ENCODE peak calls at places on chromosomes 1 and 21, in seven cellular contexts. One of them, this sample, is unnamed.

GRCh38 chr1:172120381-172120780 is 279.1 kb downstream of the DNM3 start:
- DNase-seq in GM12892: no peak
- DNase-seq in GM12891: no peak
- DNase-seq in HepG2: no peak
- DNase-seq in GM12878: peak; percentile 23
- DNase-seq in K562: no peak
- DNase-seq in H1: no peak
- DNase-seq in this sample: no peak

GRCh38 chr1:185795181-185795580 is 61.0 kb downstream of the HMCN1 start:
- DNase-seq in GM12892: no peak
- DNase-seq in GM12891: no peak
- DNase-seq in HepG2: no peak
- DNase-seq in GM12878: no peak
- DNase-seq in K562: no peak
- DNase-seq in H1: no peak
- DNase-seq in this sample: no peak

GRCh38 chr1:111563619-111564018 is 56.0 kb upstream of the RAP1A start:
- DNase-seq in GM12892: no peak
- DNase-seq in GM12891: no peak
- DNase-seq in HepG2: no peak
- DNase-seq in GM12878: no peak
- DNase-seq in K562: no peak
- DNase-seq in H1: no peak
- DNase-seq in this sample: no peak

GRCh38 chr1:76428027-76428426 is 353.5 kb downstream of the ST6GALNAC3 start:
- DNase-seq in GM12892: no peak
- DNase-seq in GM12891: no peak
- DNase-seq in HepG2: no peak
- DNase-seq in GM12878: no peak
- DNase-seq in K562: no peak
- DNase-seq in H1: no peak
- DNase-seq in this sample: no peak

GRCh38 chr1:61149010-61149860 is 66.9 kb downstream of the NFIA start:
- DNase-seq in GM12892: no peak
- DNase-seq in GM12891: no peak
- DNase-seq in HepG2: no peak
- DNase-seq in GM12878: no peak
- DNase-seq in K562: no peak
- DNase-seq in H1: no peak
- DNase-seq in this sample: no peak

GRCh38 chr1:101520302-101520701 is 283.5 kb downstream of the S1PR1 start:
- DNase-seq in GM12892: peak; percentile 5
- DNase-seq in GM12891: no peak
- DNase-seq in HepG2: peak; percentile 27
- DNase-seq in GM12878: peak; percentile 20
- DNase-seq in K562: peak; percentile 21
- DNase-seq in H1: peak; percentile 15
- DNase-seq in this sample: peak; percentile 42

GRCh38 chr1:16248603-16249534 is 11.9 kb upstream of the CPLANE2 start:
- DNase-seq in GM12892: peak; percentile 52
- DNase-seq in GM12891: peak; percentile 56
- DNase-seq in HepG2: no peak
- DNase-seq in GM12878: peak; percentile 23
- DNase-seq in K562: peak; percentile 78
- DNase-seq in H1: no peak
- DNase-seq in this sample: peak; percentile 80

GRCh38 chr1:162215902-162216301 is 146.4 kb downstream of the NOS1AP start:
- DNase-seq in GM12892: no peak
- DNase-seq in GM12891: no peak
- DNase-seq in HepG2: no peak
- DNase-seq in GM12878: no peak
- DNase-seq in K562: no peak
- DNase-seq in H1: no peak
- DNase-seq in this sample: no peak

GRCh38 chr1:235041201-235041600 is 87.4 kb downstream of the TOMM20 start:
- DNase-seq in GM12892: no peak
- DNase-seq in GM12891: no peak
- DNase-seq in HepG2: no peak
- DNase-seq in GM12878: no peak
- DNase-seq in K562: no peak
- DNase-seq in H1: no peak
- DNase-seq in this sample: no peak

GRCh38 chr1:117061986-117062415 is 1.9 kb downstream of the TTF2 start:
- DNase-seq in GM12892: no peak
- DNase-seq in GM12891: no peak
- DNase-seq in HepG2: no peak
- DNase-seq in GM12878: peak; percentile 69
- DNase-seq in K562: no peak
- DNase-seq in H1: no peak
- DNase-seq in this sample: no peak

GRCh38 chr1:39266269-39266668 is 61.8 kb downstream of the MACF1 start:
- DNase-seq in GM12892: no peak
- DNase-seq in GM12891: no peak
- DNase-seq in HepG2: no peak
- DNase-seq in GM12878: no peak
- DNase-seq in K562: no peak
- DNase-seq in H1: no peak
- DNase-seq in this sample: no peak

GRCh38 chr1:84086189-84086588 is 57.9 kb upstream of the PRKACB start:
- DNase-seq in GM12892: no peak
- DNase-seq in GM12891: no peak
- DNase-seq in HepG2: no peak
- DNase-seq in GM12878: no peak
- DNase-seq in K562: no peak
- DNase-seq in H1: no peak
- DNase-seq in this sample: no peak

GRCh38 chr1:11042995-11043874 is 3.8 kb downstream of the MASP2 start:
- DNase-seq in GM12892: no peak
- DNase-seq in GM12891: no peak
- DNase-seq in HepG2: no peak
- DNase-seq in GM12878: no peak
- DNase-seq in K562: no peak
- DNase-seq in H1: no peak
- DNase-seq in this sample: no peak

GRCh38 chr1:11046270-11046566 is 821 bp downstream of the MASP2 start:
- DNase-seq in GM12892: no peak
- DNase-seq in GM12891: no peak
- DNase-seq in HepG2: peak; percentile 70
- DNase-seq in GM12878: no peak
- DNase-seq in K562: peak; percentile 4
- DNase-seq in H1: no peak
- DNase-seq in this sample: peak; percentile 34

GRCh38 chr1:11045428-11046269 is 1.4 kb downstream of the MASP2 start:
- DNase-seq in GM12892: no peak
- DNase-seq in GM12891: no peak
- DNase-seq in HepG2: no peak
- DNase-seq in GM12878: no peak
- DNase-seq in K562: peak; percentile 63
- DNase-seq in H1: no peak
- DNase-seq in this sample: peak; percentile 55

GRCh38 chr1:11044086-11044848 is 2.8 kb downstream of the MASP2 start:
- DNase-seq in GM12892: no peak
- DNase-seq in GM12891: no peak
- DNase-seq in HepG2: no peak
- DNase-seq in GM12878: no peak
- DNase-seq in K562: no peak
- DNase-seq in H1: no peak
- DNase-seq in this sample: no peak

GRCh38 chr1:11044849-11045427 is 2.1 kb downstream of the MASP2 start:
- DNase-seq in GM12892: no peak
- DNase-seq in GM12891: no peak
- DNase-seq in HepG2: no peak
- DNase-seq in GM12878: no peak
- DNase-seq in K562: no peak
- DNase-seq in H1: no peak
- DNase-seq in this sample: no peak
- TF ChIP-seq TAF1 in GM12892: no peak
- TF ChIP-seq TAF1 in GM12891: no peak
- TF ChIP-seq TAF1 in HepG2: no peak
- TF ChIP-seq TAF1 in GM12878: no peak
- TF ChIP-seq TAF1 in K562: no peak
- TF ChIP-seq TAF1 in H1: no peak
- TF ChIP-seq TAF1 in this sample: no peak

GRCh38 chr21:43188181-43188580 is 19.4 kb downstream of the CRYAA start:
- DNase-seq in GM12892: no peak
- DNase-seq in GM12891: no peak
- DNase-seq in HepG2: no peak
- DNase-seq in GM12878: no peak
- DNase-seq in K562: no peak
- DNase-seq in H1: no peak
- DNase-seq in this sample: no peak
- TF ChIP-seq TAF1 in GM12892: no peak
- TF ChIP-seq TAF1 in GM12891: no peak
- TF ChIP-seq TAF1 in HepG2: no peak
- TF ChIP-seq TAF1 in GM12878: no peak
- TF ChIP-seq TAF1 in K562: no peak
- TF ChIP-seq TAF1 in H1: no peak
- TF ChIP-seq TAF1 in this sample: no peak

DNA sequence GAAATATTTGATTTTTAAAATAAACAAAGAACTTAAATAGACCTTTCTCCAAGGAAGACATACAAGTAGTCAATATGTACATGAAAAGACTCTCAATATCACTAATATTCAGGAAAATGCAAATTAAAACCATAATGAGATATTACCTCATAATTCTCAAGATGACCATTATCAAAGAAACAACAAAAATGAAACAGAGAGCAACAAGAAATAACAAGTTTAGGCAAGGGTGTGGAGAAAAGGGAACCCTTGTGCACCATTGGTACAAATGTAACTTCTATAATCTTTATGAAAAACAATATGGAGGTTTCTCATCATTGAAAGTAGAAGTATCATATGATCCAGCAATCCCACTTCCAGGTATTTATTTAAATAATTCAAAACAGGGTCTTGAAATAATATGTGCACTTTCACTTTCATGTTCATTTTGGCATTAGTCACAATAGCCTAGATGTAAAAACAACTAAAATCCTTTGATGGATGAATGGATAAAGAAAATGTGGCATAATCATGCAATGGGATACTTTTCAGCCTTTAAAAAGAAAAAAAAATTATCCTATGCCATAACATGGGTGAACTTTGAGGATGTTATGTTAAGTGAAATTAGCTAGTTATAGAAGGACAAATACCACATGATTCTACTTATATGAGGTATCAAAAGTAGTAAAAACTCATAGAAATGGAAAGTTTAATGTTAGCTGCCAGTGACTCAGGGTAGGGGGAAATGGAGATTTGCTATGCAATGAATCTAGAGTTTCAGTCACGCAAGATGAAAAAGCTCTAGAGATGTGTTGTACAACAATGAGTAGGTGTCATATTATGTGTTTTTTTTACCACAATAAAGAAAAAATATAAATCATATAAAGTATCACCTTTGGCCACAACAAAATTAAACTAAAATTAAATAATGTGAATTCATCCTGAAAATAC is 114.5 kb upstream of the LYPLAL1 start:
- DNase-seq in GM12892: no peak
- DNase-seq in GM12891: no peak
- DNase-seq in HepG2: no peak
- DNase-seq in GM12878: no peak
- DNase-seq in K562: no peak
- DNase-seq in H1: no peak
- DNase-seq in this sample: no peak
- TF ChIP-seq TAF1 in GM12892: no peak
- TF ChIP-seq TAF1 in GM12891: no peak
- TF ChIP-seq TAF1 in HepG2: no peak
- TF ChIP-seq TAF1 in GM12878: no peak
- TF ChIP-seq TAF1 in K562: no peak
- TF ChIP-seq TAF1 in H1: no peak
- TF ChIP-seq TAF1 in this sample: no peak

GRCh38 chr1:202170726-202171125 is 10.3 kb upstream of the PTPN7 start:
- DNase-seq in GM12892: no peak
- DNase-seq in GM12891: no peak
- DNase-seq in HepG2: no peak
- DNase-seq in GM12878: no peak
- DNase-seq in K562: no peak
- DNase-seq in H1: no peak
- DNase-seq in this sample: no peak
- TF ChIP-seq TAF1 in GM12892: no peak
- TF ChIP-seq TAF1 in GM12891: no peak
- TF ChIP-seq TAF1 in HepG2: no peak
- TF ChIP-seq TAF1 in GM12878: no peak
- TF ChIP-seq TAF1 in K562: no peak
- TF ChIP-seq TAF1 in H1: no peak
- TF ChIP-seq TAF1 in this sample: no peak